ENCODE peak calls at places on chromosomes 6 and 20, in nine cellular contexts. T is fibroblast of lung, W is H9, I is endodermal cell, U is GM12865, N is vagina, M is endothelial cell, S is IMR-90, O is Calu3. L is an unnamed sample.

GRCh38 chr6:45697605-45698004 is 318.1 kb downstream of the CLIC5 start:
- DNase-seq in T (peak), W (no peak), I (no peak), U (peak), N (peak), M (no peak), S (peak), O (no peak), L (peak)

GRCh38 chr6:135830452-135830851 is 21.0 kb upstream of the PDE7B start:
- DNase-seq in T (peak), W (no peak), I (no peak), U (no peak), N (no peak), M (no peak), S (peak), O (no peak), L (peak)

GRCh38 chr20:47493175-47493953 is 8.3 kb upstream of the NCOA3 start:
- DNase-seq in T (peak), W (no peak), I (no peak), U (peak), N (no peak), M (no peak), S (peak), O (peak), L (peak)

GRCh38 chr6:152404936-152405595 is 232.1 kb downstream of the SYNE1 start:
- DNase-seq in T (no peak), W (no peak), I (no peak), U (no peak), N (no peak), M (no peak), S (no peak), O (no peak), L (no peak)

GRCh38 chr6:52596371-52597028 is 19.6 kb upstream of the TRAM2 start:
- DNase-seq in T (peak), W (no peak), I (no peak), U (no peak), N (peak), M (no peak), S (peak), O (no peak), L (peak)

GRCh38 chr20:1440024-1440423 is 26.6 kb downstream of the NSFL1C start:
- DNase-seq in T (peak), W (peak), I (peak), U (peak), N (no peak), M (peak), S (peak), O (peak), L (no peak)

GRCh38 chr6:137820952-137821351 is 46.1 kb upstream of the TNFAIP3 start:
- DNase-seq in T (peak), W (no peak), I (no peak), U (no peak), N (no peak), M (no peak), S (peak), O (no peak), L (no peak)

GRCh38 chr6:68880050-68880449 is 245.0 kb downstream of the ADGRB3 start:
- DNase-seq in T (peak), W (no peak), I (no peak), U (no peak), N (no peak), M (no peak), S (no peak), O (no peak), L (peak)

GRCh38 chr20:34753706-34754461 is 49.7 kb downstream of the TP53INP2 start:
- DNase-seq in T (peak), W (no peak), I (no peak), U (peak), N (no peak), M (no peak), S (peak), O (no peak), L (peak)

GRCh38 chr6:170091639-170092579 is 199.0 kb downstream of the DLL1 start:
- DNase-seq in T (no peak), W (no peak), I (no peak), U (no peak), N (no peak), M (no peak), S (no peak), O (no peak), L (no peak)

GRCh38 chr6:109453594-109454482 is 1.7 kb downstream of the MICAL1 start:
- DNase-seq in T (peak), W (no peak), I (no peak), U (no peak), N (no peak), M (no peak), S (no peak), O (no peak), L (no peak)

GRCh38 chr6:28985396-28986164 is 19.5 kb downstream of the ZNF311 start:
- DNase-seq in T (peak), W (peak), I (peak), U (peak), N (peak), M (peak), S (peak), O (peak), L (peak)

GRCh38 chr6:53112404-53112803 is 36.2 kb downstream of the GCM1 start:
- DNase-seq in T (no peak), W (no peak), I (no peak), U (no peak), N (no peak), M (no peak), S (no peak), O (peak), L (no peak)

GRCh38 chr6:26124550-26125014 is 37.4 kb downstream of the HFE start:
- DNase-seq in T (peak), W (no peak), I (no peak), U (no peak), N (no peak), M (no peak), S (no peak), O (no peak), L (no peak)

GRCh38 chr6:140077712-140078551 is 703.5 kb upstream of the CITED2 start:
- DNase-seq in T (peak), W (no peak), I (no peak), U (no peak), N (no peak), M (no peak), S (peak), O (no peak), L (peak)

GRCh38 chr6:39865011-39865888 is 69.0 kb downstream of the MOCS1 start:
- DNase-seq in T (peak), W (peak), I (peak), U (peak), N (no peak), M (peak), S (peak), O (peak), L (peak)
- TF ChIP-seq CTCF in T (peak), W (peak), I (peak), U (peak), N (peak), M (peak), S (peak), O (peak), L (peak)

GRCh38 chr20:62025832-62026563 is 39.7 kb downstream of the TAF4 start:
- DNase-seq in T (peak), W (no peak), I (no peak), U (no peak), N (no peak), M (no peak), S (peak), O (no peak), L (peak)
- TF ChIP-seq CTCF in T (peak), W (peak), I (peak), U (no peak), N (no peak), M (no peak), S (peak), O (no peak), L (peak)

GRCh38 chr6:19849196-19849595 is 12.0 kb downstream of the ID4 start:
- DNase-seq in T (no peak), W (no peak), I (no peak), U (no peak), N (no peak), M (no peak), S (no peak), O (no peak), L (no peak)

GRCh38 chr6:19855510-19855909 is 18.3 kb downstream of the ID4 start:
- DNase-seq in T (no peak), W (no peak), I (no peak), U (no peak), N (no peak), M (no peak), S (no peak), O (no peak), L (no peak)

GRCh38 chr6:19851273-19852089 is 14.3 kb downstream of the ID4 start:
- DNase-seq in T (peak), W (peak), I (peak), U (peak), N (no peak), M (peak), S (peak), O (peak), L (peak)

GRCh38 chr6:19849736-19850135 is 12.6 kb downstream of the ID4 start:
- DNase-seq in T (no peak), W (no peak), I (no peak), U (no peak), N (no peak), M (no peak), S (no peak), O (no peak), L (no peak)

GRCh38 chr6:19852090-19852457 is 14.9 kb downstream of the ID4 start:
- DNase-seq in T (no peak), W (no peak), I (no peak), U (no peak), N (no peak), M (no peak), S (no peak), O (no peak), L (no peak)
- TF ChIP-seq CTCF in T (no peak), W (no peak), I (no peak), U (no peak), N (no peak), M (no peak), S (no peak), O (no peak), L (no peak)

GRCh38 chr6:27248783-27249182 is 1.3 kb downstream of the PRSS16 start:
- DNase-seq in T (no peak), W (no peak), I (no peak), U (no peak), N (no peak), M (no peak), S (no peak), O (no peak), L (no peak)

GRCh38 chr6:27250955-27251671 is 3.6 kb downstream of the PRSS16 start:
- DNase-seq in T (no peak), W (peak), I (peak), U (peak), N (no peak), M (peak), S (no peak), O (peak), L (peak)

GRCh38 chr6:27250277-27250954 is 2.9 kb downstream of the PRSS16 start:
- DNase-seq in T (no peak), W (no peak), I (peak), U (no peak), N (no peak), M (no peak), S (no peak), O (no peak), L (no peak)

GRCh38 chr6:27254566-27254965 is 7.1 kb downstream of the PRSS16 start:
- DNase-seq in T (no peak), W (no peak), I (no peak), U (no peak), N (no peak), M (no peak), S (no peak), O (no peak), L (no peak)

DNA sequence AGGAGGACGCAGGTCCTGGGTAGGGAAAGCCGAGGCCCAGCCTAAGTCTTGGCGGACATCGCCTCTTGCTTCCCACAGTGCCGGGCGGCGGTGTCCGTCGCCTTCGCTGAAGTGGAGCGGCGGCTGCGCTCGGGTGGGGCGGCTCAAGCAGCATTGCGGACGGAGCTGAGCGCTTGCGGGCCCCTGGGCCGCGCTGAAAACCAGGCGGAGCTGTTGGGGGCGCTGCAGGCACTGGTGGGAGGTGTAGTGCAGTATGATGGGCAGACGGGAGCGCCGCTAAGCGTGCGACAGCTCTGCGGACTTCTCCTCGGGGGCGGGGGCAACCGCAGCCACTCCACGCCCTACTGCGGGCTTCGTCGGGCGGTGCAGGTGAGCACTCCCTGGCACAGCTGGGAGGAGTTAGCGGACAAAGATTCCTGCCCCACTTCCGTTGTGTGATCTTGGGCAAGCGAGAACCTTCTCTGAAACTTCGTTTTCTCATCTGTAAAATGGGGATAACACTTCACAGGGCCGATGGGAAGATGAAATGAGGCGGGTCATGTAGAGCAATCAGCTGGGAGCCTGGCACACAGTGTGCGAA is 4.3 kb downstream of the PRSS16 start:
- DNase-seq in T (no peak), W (peak), I (peak), U (peak), N (no peak), M (peak), S (peak), O (peak), L (peak)
- TF ChIP-seq CTCF in T (no peak), W (peak), I (peak), U (peak), N (no peak), M (no peak), S (peak), O (peak), L (no peak)

GRCh38 chr6:7048859-7049258 is 58.9 kb upstream of the RREB1 start:
- DNase-seq in T (no peak), W (no peak), I (no peak), U (no peak), N (no peak), M (no peak), S (no peak), O (no peak), L (no peak)
- TF ChIP-seq CTCF in T (no peak), W (no peak), I (no peak), U (no peak), N (no peak), M (no peak), S (no peak), O (no peak), L (no peak)

DNA sequence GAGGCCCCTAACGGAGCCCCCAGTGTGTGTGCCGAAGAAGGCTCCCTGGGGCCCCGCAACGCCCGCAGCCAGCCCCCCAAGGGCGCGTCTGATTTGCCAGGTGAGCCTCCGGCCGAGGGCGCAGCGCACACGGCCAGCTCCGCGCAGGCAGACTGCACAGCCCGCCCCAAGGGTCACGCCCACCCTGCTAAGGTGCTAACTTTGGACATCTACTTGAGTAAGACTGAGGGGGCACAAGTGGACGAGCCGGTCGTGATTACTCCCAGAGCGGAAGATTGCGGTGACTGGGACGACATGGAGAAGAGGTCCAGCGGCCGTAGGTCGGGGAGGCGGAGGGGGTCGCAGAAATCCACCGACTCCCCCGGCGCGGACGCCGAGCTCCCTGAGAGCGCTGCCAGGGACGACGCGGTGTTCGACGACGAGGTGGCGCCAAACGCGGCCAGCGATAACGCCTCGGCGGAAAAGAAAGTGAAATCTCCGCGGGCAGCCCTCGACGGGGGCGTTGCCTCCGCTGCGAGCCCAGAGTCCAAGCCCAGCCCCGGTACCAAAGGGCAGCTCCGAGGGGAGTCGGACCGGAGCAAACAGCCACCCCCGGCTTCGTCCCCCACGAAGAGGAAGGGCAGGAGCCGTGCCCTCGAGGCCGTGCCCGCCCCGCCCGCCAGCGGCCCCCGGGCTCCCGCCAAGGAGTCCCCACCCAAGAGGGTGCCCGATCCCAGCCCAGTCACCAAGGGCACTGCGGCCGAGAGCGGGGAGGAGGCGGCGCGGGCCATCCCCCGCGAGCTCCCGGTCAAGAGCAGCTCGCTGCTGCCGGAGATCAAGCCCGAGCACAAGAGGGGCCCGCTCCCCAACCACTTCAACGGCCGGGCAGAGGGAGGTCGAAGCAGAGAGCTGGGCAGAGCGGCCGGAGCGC is 117.0 kb downstream of the RTN4IP1 start:
- DNase-seq in T (peak), W (peak), I (peak), U (peak), N (no peak), M (peak), S (no peak), O (peak), L (no peak)
- TF ChIP-seq CTCF in T (peak), W (peak), I (peak), U (peak), N (no peak), M (peak), S (peak), O (no peak), L (peak)

DNA sequence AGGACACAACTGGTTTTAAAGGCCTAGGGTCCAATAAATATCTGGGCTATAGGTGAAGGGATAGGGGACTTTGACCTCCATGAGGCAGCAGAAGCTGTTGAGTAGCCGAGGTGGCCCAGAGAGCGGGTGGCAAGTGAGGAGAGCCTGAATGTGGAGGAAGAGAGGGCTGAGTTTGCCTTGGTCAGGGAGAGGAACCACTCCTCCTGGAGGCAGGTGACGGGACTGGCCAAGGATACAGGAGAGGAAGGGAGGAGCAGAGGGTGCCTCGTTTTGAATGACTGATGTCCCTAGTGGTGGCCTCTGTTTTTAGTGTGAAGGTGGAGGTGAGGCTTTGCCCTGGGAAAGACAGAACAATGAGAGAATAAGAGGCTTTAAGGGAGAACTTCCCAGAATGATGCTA is 19.1 kb upstream of the AAR2 start:
- DNase-seq in T (no peak), W (peak), I (peak), U (no peak), N (no peak), M (no peak), S (no peak), O (peak), L (no peak)
- TF ChIP-seq CTCF in T (no peak), W (peak), I (peak), U (no peak), N (no peak), M (peak), S (no peak), O (peak), L (no peak)

GRCh38 chr20:37519508-37520416 is 1.3 kb upstream of the NNAT start:
- DNase-seq in T (no peak), W (no peak), I (peak), U (no peak), N (no peak), M (peak), S (no peak), O (no peak), L (no peak)
- TF ChIP-seq CTCF in T (no peak), W (no peak), I (no peak), U (no peak), N (no peak), M (no peak), S (no peak), O (no peak), L (no peak)

DNA sequence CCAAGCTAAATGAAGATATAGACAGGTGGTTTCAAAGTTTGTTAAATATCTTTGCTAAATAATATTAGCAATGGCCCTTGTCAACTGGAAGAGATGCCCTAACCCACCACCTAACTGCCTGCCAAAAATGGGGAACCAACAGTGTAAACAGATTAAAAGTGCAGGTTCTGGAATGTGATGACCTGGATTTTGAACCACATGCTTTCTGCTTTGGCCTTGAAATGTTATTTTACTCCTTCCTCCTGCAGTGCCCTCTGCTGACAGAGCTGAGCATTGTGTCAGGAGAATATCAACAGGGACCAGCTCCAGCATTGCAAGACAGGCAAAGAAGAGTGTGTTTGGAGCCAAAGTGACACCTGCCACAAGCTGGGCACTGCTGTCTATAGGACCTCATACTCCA is 226.6 kb downstream of the MYLK4 start:
- DNase-seq in T (no peak), W (no peak), I (peak), U (peak), N (no peak), M (peak), S (no peak), O (no peak), L (peak)
- TF ChIP-seq CTCF in T (no peak), W (peak), I (peak), U (peak), N (no peak), M (no peak), S (peak), O (no peak), L (peak)

GRCh38 chr6:134016558-134016814 is 35.9 kb downstream of the SLC2A12 start:
- DNase-seq in T (no peak), W (no peak), I (no peak), U (no peak), N (no peak), M (no peak), S (no peak), O (no peak), L (no peak)
- TF ChIP-seq CTCF in T (no peak), W (no peak), I (no peak), U (no peak), N (no peak), M (no peak), S (no peak), O (no peak), L (no peak)

L was measured in foreskin fibroblast.